ENCODE peak calls at places on chromosomes 11 and 22, in six cellular contexts. A is HEK293T; N is fibroblast of lung; M is iris pigment epithelial cell; U is occipital lobe; H is activated T-helper 1 cell treated with anti-CD3 and anti-CD28 coated beads, Interleukin-2, amount 50 U/mL, for 16 hours. G is an unnamed sample.

GRCh38 chr22:45602824-45603301 is 68.8 kb upstream of the ATXN10 start:
- DNase-seq in N (peak; percentile 34), U (no peak), H (no peak), M (no peak), A (peak; percentile 63), G (no peak)

GRCh38 chr11:130644187-130644586 is 195.7 kb downstream of the ADAMTS15 start:
- DNase-seq in U (no peak), A (no peak), N (no peak), H (no peak), M (no peak), G (no peak)

GRCh38 chr11:79244175-79244804 is 196.5 kb downstream of the TENM4 start:
- DNase-seq in M (peak; percentile 94), U (no peak), N (peak; percentile 95), A (no peak), H (no peak), G (no peak)

GRCh38 chr22:19806213-19807160 is 45.9 kb downstream of the TBX1 start:
- DNase-seq in A (no peak), H (no peak), U (no peak), N (peak; percentile 19), M (peak; percentile 22), G (no peak)

GRCh38 chr11:6660712-6661111 is 5.1 kb upstream of the DCHS1 start:
- DNase-seq in N (no peak), H (no peak), U (no peak), M (no peak), A (no peak), G (no peak)

GRCh38 chr22:41831828-41832552 is 915 bp upstream of the SREBF2 start:
- DNase-seq in A (no peak), H (no peak), M (peak; percentile 29), N (no peak), U (no peak), G (no peak)

GRCh38 chr11:113572349-113572748 is 97.2 kb upstream of the DRD2 start:
- DNase-seq in U (no peak), H (no peak), N (no peak), A (no peak), M (no peak), G (no peak)

GRCh38 chr11:7547091-7547490 is 33.3 kb downstream of the PPFIBP2 start:
- DNase-seq in N (no peak), U (no peak), A (no peak), M (no peak), H (no peak), G (no peak)

GRCh38 chr11:101129203-101129943 is at the start of gene PGR:
- DNase-seq in H (no peak), A (peak; percentile 16), M (no peak), N (peak; percentile 12), U (no peak), G (no peak)

GRCh38 chr11:111454561-111455192 is 57.5 kb downstream of the BTG4 start:
- DNase-seq in N (peak; percentile 68), M (peak; percentile 67), A (peak; percentile 82), H (no peak), U (peak; percentile 32), G (peak; percentile 76)

GRCh38 chr11:131924001-131924400 is 553.6 kb downstream of the NTM start:
- DNase-seq in U (no peak), N (no peak), A (no peak), M (no peak), H (no peak), G (no peak)

GRCh38 chr11:84437129-84438123 is 1151.3 kb upstream of the CCDC90B start:
- DNase-seq in U (peak; percentile 50), N (no peak), M (no peak), A (no peak), H (no peak), G (peak; percentile 49)

GRCh38 chr11:16114978-16115871 is 241.1 kb downstream of the SOX6 start:
- DNase-seq in N (no peak), M (no peak), H (no peak), U (no peak), A (no peak), G (no peak)

GRCh38 chr11:3129181-3129590 is 35.9 kb downstream of the OSBPL5 start:
- DNase-seq in N (no peak), H (no peak), U (no peak), A (no peak), M (no peak), G (no peak)

GRCh38 chr11:44138286-44138685 is 42.8 kb downstream of the EXT2 start:
- DNase-seq in U (no peak), N (no peak), M (peak; percentile 77), A (no peak), H (no peak), G (no peak)

GRCh38 chr11:13984616-13985474 is 22.3 kb downstream of the SPON1 start:
- DNase-seq in N (peak; percentile 89), U (no peak), A (no peak), M (peak; percentile 56), H (no peak), G (no peak)